ENCODE peak calls at places on chromosomes 3 and 15, in nine cellular contexts. M is left ventricle myocardium superior; F is endothelial cell; W is stimulated activated CD4-positive, alpha-beta T cell treated with anti-CD3 and anti-CD28 coated beads, Interleukin-4, amount 100 ng/mL, for 48 hours; Z is AG04450; Y is NCI-H1694; C is kidney glomerular epithelial cell; D is stimulated activated CD8-positive, alpha-beta memory T cell treated with anti-CD3 and anti-CD28 coated beads, Interleukin-4, amount 100 ng/mL, for 1 hour; J is fibroblast of mammary gland. P is an unnamed sample.

GRCh38 chr3:73469331-73469730 is 155.4 kb downstream of the PDZRN3 start:
- DNase-seq in Y (no peak), D (no peak), J (peak), Z (no peak), M (no peak), W (no peak), C (no peak), F (no peak), P (no peak)

GRCh38 chr3:141575879-141576743 is 89.3 kb downstream of the RASA2 start:
- DNase-seq in Z (no peak), M (no peak), J (peak), C (no peak), F (no peak), D (no peak), W (no peak), Y (peak), P (no peak)

GRCh38 chr15:96359772-96360498 is 29.4 kb downstream of the NR2F2 start:
- DNase-seq in C (no peak), J (peak), D (no peak), F (no peak), W (no peak), Y (no peak), Z (no peak), M (no peak), P (no peak)

GRCh38 chr3:149449799-149450198 is 24.7 kb upstream of the TM4SF4 start:
- DNase-seq in Y (no peak), J (no peak), M (no peak), F (no peak), W (no peak), Z (no peak), D (no peak), C (peak), P (no peak)

GRCh38 chr15:64050281-64051092 is 4.2 kb upstream of the DAPK2 start:
- DNase-seq in D (no peak), J (no peak), Y (no peak), M (no peak), W (no peak), F (no peak), C (no peak), Z (no peak), P (no peak)

GRCh38 chr3:39154323-39155021 is 1.1 kb upstream of the CSRNP1 start:
- DNase-seq in M (peak), Z (no peak), W (no peak), F (peak), D (no peak), J (peak), C (peak), Y (no peak), P (no peak)

GRCh38 chr15:81111018-81111417 is 23.1 kb upstream of the CFAP161 start:
- DNase-seq in W (no peak), M (no peak), J (no peak), C (no peak), Z (no peak), Y (no peak), F (no peak), D (no peak), P (no peak)

GRCh38 chr15:67832031-67832551 is 6.8 kb downstream of the SKOR1 start:
- DNase-seq in M (no peak), F (no peak), C (peak), Z (no peak), Y (no peak), D (no peak), J (peak), W (no peak), P (no peak)

GRCh38 chr15:91968610-91969009 is 115.1 kb downstream of the SLCO3A1 start:
- DNase-seq in C (no peak), Y (no peak), J (no peak), M (no peak), W (no peak), Z (no peak), D (no peak), F (no peak), P (no peak)

GRCh38 chr3:126266291-126266840 is 86.0 kb upstream of the ALDH1L1 start:
- DNase-seq in W (no peak), M (peak), D (no peak), Z (no peak), F (no peak), J (peak), Y (no peak), C (no peak), P (no peak)

GRCh38 chr3:27617552-27617951 is 104.6 kb downstream of the EOMES start:
- DNase-seq in D (no peak), M (no peak), J (no peak), F (no peak), W (no peak), Z (no peak), C (no peak), Y (no peak), P (no peak)

GRCh38 chr3:14206548-14207177 is 28.0 kb downstream of the LSM3 start:
- DNase-seq in Y (no peak), F (no peak), J (no peak), M (no peak), W (no peak), C (no peak), D (no peak), Z (no peak), P (no peak)

GRCh38 chr15:56812255-56812654 is 78.9 kb upstream of the ZNF280D start:
- DNase-seq in W (no peak), Y (no peak), Z (no peak), C (no peak), D (no peak), F (no peak), J (no peak), M (no peak), P (no peak)